ENCODE peak calls at places on chromosomes 2 and 18, in six cellular contexts. One of them, this sample, is unnamed.

GRCh38 chr2:219496781-219497494 is 1.8 kb upstream of the GMPPA start:
- DNase-seq in brain microvascular endothelial cell: no peak
- DNase-seq in body of pancreas: peak; percentile 28
- DNase-seq in iPS DF 6.9: no peak
- DNase-seq in right cardiac atrium: peak; percentile 42
- DNase-seq in heart right ventricle: peak; percentile 43
- DNase-seq in this sample: no peak

GRCh38 chr18:75895135-75895534 is 467.6 kb upstream of the SMIM21 start:
- DNase-seq in brain microvascular endothelial cell: no peak
- DNase-seq in body of pancreas: no peak
- DNase-seq in iPS DF 6.9: no peak
- DNase-seq in right cardiac atrium: no peak
- DNase-seq in heart right ventricle: no peak
- DNase-seq in this sample: no peak

GRCh38 chr2:10659898-10660568 is 29.7 kb downstream of the NOL10 start:
- DNase-seq in brain microvascular endothelial cell: peak; percentile 88
- DNase-seq in body of pancreas: peak; percentile 49
- DNase-seq in iPS DF 6.9: peak; percentile 9
- DNase-seq in right cardiac atrium: peak; percentile 42
- DNase-seq in heart right ventricle: peak; percentile 37
- DNase-seq in this sample: no peak

GRCh38 chr2:88329815-88330603 is 122.5 kb downstream of the FOXI3 start:
- DNase-seq in brain microvascular endothelial cell: peak; percentile 22
- DNase-seq in body of pancreas: no peak
- DNase-seq in iPS DF 6.9: peak; percentile 60
- DNase-seq in right cardiac atrium: no peak
- DNase-seq in heart right ventricle: no peak
- DNase-seq in this sample: no peak

GRCh38 chr2:1886405-1886992 is 142.2 kb upstream of the PXDN start:
- DNase-seq in brain microvascular endothelial cell: peak; percentile 83
- DNase-seq in body of pancreas: peak; percentile 89
- DNase-seq in iPS DF 6.9: peak; percentile 70
- DNase-seq in right cardiac atrium: peak; percentile 68
- DNase-seq in heart right ventricle: peak; percentile 65
- DNase-seq in this sample: peak; percentile 63

GRCh38 chr2:190847504-190848201 is 33.0 kb upstream of the GLS start:
- DNase-seq in brain microvascular endothelial cell: no peak
- DNase-seq in body of pancreas: no peak
- DNase-seq in iPS DF 6.9: no peak
- DNase-seq in right cardiac atrium: no peak
- DNase-seq in heart right ventricle: no peak
- DNase-seq in this sample: no peak

GRCh38 chr2:66575625-66576371 is 140.9 kb downstream of the MEIS1 start:
- DNase-seq in brain microvascular endothelial cell: no peak
- DNase-seq in body of pancreas: peak; percentile 66
- DNase-seq in iPS DF 6.9: no peak
- DNase-seq in right cardiac atrium: peak; percentile 28
- DNase-seq in heart right ventricle: peak; percentile 29
- DNase-seq in this sample: no peak

GRCh38 chr2:230824406-230824978 is 40.2 kb upstream of the ITM2C start:
- DNase-seq in brain microvascular endothelial cell: peak; percentile 65
- DNase-seq in body of pancreas: peak; percentile 56
- DNase-seq in iPS DF 6.9: peak; percentile 83
- DNase-seq in right cardiac atrium: peak; percentile 29
- DNase-seq in heart right ventricle: no peak
- DNase-seq in this sample: peak; percentile 61

GRCh38 chr2:222598611-222599010 is 57.3 kb downstream of the FARSB start:
- DNase-seq in brain microvascular endothelial cell: no peak
- DNase-seq in body of pancreas: no peak
- DNase-seq in iPS DF 6.9: no peak
- DNase-seq in right cardiac atrium: no peak
- DNase-seq in heart right ventricle: no peak
- DNase-seq in this sample: no peak

DNA sequence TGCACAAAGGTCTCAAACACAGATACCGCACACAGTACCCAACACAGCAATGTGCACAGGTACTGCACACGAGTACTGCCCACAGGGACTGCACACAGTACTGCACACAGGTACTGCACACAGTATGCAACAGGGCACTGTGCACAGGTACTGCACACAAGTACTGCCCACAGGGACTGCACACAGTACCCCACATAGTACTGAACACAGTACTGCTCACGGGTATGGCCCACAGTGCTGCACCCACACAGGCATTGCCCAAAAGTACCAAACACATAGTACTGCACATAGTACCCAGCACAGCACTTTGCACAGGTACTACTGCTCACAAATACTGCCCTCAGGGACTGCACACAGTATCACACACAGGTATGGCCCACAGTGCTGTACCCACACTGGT is 73.1 kb downstream of the ZNF236 start:
- DNase-seq in brain microvascular endothelial cell: no peak
- DNase-seq in body of pancreas: no peak
- DNase-seq in iPS DF 6.9: no peak
- DNase-seq in right cardiac atrium: no peak
- DNase-seq in heart right ventricle: no peak
- DNase-seq in this sample: no peak
- H3K4me3 ChIP-seq in brain microvascular endothelial cell: no peak overlapping the region
- H3K4me3 ChIP-seq in body of pancreas: no peak overlapping the region
- H3K4me3 ChIP-seq in iPS DF 6.9: no peak overlapping the region
- H3K4me3 ChIP-seq in right cardiac atrium: no peak overlapping the region
- H3K4me3 ChIP-seq in heart right ventricle: no peak overlapping the region
- H3K4me3 ChIP-seq in this sample: no peak overlapping the region

DNA sequence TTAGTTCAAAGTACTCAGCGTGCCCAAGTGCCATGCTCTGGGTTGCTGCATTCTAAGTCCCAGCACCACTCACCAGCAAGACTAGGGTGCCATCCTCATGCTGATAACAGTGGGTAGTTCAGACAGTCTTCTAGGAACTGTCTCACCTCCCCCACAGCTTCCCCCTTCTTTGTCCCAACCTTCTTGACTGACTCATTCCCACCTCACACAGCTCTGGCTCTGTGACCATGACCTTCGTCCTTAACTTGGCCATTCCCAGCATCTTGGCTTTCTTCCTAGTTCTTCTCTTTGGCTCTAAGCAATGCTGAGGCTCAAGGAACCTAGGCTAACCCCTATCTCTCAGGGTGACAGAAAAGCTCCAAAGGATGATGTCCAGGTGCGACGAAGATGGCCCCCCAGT is 20.0 kb upstream of the CXCR4 start:
- DNase-seq in brain microvascular endothelial cell: no peak
- DNase-seq in body of pancreas: no peak
- DNase-seq in iPS DF 6.9: no peak
- DNase-seq in right cardiac atrium: no peak
- DNase-seq in heart right ventricle: no peak
- DNase-seq in this sample: no peak
- H3K27ac ChIP-seq in brain microvascular endothelial cell: no peak overlapping the region
- H3K27ac ChIP-seq in body of pancreas: no peak overlapping the region
- H3K27ac ChIP-seq in iPS DF 6.9: no peak overlapping the region
- H3K27ac ChIP-seq in right cardiac atrium: no peak overlapping the region
- H3K27ac ChIP-seq in heart right ventricle: no peak overlapping the region
- H3K27ac ChIP-seq in this sample: peak overlapping the region; percentile 87

GRCh38 chr2:108448678-108449409 is at the start of gene GCC2:
- DNase-seq in brain microvascular endothelial cell: peak; percentile 93
- DNase-seq in body of pancreas: peak; percentile 97
- DNase-seq in iPS DF 6.9: peak; percentile 90
- DNase-seq in right cardiac atrium: peak; percentile 94
- DNase-seq in heart right ventricle: peak; percentile 94
- DNase-seq in this sample: peak; percentile 94

GRCh38 chr2:108446703-108447102 is 2.3 kb upstream of the GCC2 start:
- DNase-seq in brain microvascular endothelial cell: no peak
- DNase-seq in body of pancreas: no peak
- DNase-seq in iPS DF 6.9: no peak
- DNase-seq in right cardiac atrium: no peak
- DNase-seq in heart right ventricle: no peak
- DNase-seq in this sample: no peak

GRCh38 chr2:108451976-108452375 is 3.0 kb downstream of the GCC2 start:
- DNase-seq in brain microvascular endothelial cell: no peak
- DNase-seq in body of pancreas: no peak
- DNase-seq in iPS DF 6.9: no peak
- DNase-seq in right cardiac atrium: no peak
- DNase-seq in heart right ventricle: no peak
- DNase-seq in this sample: no peak

GRCh38 chr2:108447947-108448677 is 894 bp upstream of the GCC2 start:
- DNase-seq in brain microvascular endothelial cell: no peak
- DNase-seq in body of pancreas: no peak
- DNase-seq in iPS DF 6.9: no peak
- DNase-seq in right cardiac atrium: no peak
- DNase-seq in heart right ventricle: no peak
- DNase-seq in this sample: no peak

DNA sequence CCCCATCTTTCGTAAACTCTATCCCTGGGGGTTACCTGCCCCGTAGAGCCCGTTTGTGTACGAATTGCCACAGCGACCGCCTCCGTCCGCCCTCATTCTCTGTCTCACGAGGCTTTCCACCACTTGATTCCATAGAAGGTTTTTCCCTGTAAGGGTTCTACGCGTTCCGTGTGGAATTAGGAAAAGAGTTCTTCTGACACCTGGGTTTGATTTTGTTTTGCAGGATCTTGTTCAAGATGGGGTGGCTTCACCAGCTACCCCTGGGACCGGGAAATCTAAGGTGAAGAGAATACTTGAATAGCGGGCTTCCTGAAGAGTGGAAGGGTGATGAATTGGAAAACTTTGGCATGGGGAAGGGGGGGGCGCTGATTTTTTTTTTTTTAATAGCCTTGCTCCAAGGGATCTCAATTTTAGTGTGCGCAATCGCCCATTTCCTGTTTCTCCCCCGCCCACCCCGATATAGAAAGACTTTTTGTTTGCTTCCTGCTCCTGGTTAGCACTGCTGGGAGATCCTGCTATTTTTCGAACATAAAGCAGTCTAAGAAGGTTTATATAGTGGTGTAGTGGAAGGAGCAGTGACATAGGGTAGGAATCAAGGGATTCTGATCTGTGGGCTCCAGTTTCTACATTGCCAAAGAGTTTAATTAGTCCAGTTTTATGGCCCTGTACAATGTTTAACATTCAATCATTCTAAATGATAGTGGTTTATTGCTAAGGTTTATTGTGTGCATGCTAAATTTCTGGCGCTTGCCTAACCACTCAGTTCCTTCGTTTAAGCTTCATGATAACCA is 599 bp downstream of the GCC2 start:
- DNase-seq in brain microvascular endothelial cell: peak; percentile 25
- DNase-seq in body of pancreas: peak; percentile 40
- DNase-seq in iPS DF 6.9: no peak
- DNase-seq in right cardiac atrium: no peak
- DNase-seq in heart right ventricle: no peak
- DNase-seq in this sample: peak; percentile 27
- H3K4me3 ChIP-seq in brain microvascular endothelial cell: peak overlapping the region; percentile 94
- H3K4me3 ChIP-seq in body of pancreas: peak overlapping the region; percentile 90
- H3K4me3 ChIP-seq in iPS DF 6.9: peak overlapping the region; percentile 53
- H3K4me3 ChIP-seq in right cardiac atrium: peak overlapping the region; percentile 73
- H3K4me3 ChIP-seq in heart right ventricle: peak overlapping the region; percentile 55
- H3K4me3 ChIP-seq in this sample: peak overlapping the region; percentile 79

DNA sequence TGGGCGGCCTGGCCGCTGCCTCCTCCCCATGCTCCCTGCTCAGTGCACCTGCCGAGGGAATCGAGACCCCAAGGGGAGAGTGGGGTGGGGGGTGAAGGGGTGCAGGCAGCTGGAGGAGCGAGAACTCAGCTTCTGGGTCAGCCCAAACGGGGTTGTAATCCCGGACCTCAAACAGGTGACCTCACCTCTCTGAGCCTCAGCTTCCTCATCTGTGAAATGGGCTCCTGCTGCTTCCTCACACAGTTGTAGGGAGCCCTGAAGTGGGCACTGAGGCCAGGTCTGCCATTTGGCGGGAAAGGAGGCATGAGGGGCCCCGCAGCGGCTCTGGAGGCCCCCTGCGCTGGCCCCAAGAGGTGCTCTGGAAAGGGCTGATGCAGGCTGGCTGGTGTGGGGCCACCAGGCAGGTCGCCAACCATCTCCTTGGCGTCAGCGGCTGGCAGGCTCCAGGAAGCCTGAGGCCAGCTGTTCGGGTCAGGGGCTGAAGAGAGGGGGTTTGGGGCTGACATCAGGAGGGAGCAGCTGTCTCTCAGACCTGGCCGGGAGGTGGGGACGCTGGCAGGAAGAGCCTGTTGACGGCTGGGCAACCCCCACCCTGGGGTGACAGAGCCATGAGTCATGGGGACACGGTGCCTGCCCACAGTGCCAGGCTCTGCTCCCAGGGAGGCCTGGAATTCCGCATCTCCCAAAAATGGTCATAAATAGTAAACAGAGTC is 4.9 kb downstream of the KLHL30 start:
- DNase-seq in brain microvascular endothelial cell: no peak
- DNase-seq in body of pancreas: no peak
- DNase-seq in iPS DF 6.9: no peak
- DNase-seq in right cardiac atrium: peak; percentile 55
- DNase-seq in heart right ventricle: no peak
- DNase-seq in this sample: no peak
- H3K27ac ChIP-seq in brain microvascular endothelial cell: no peak overlapping the region
- H3K27ac ChIP-seq in body of pancreas: no peak overlapping the region
- H3K27ac ChIP-seq in iPS DF 6.9: no peak overlapping the region
- H3K27ac ChIP-seq in right cardiac atrium: peak overlapping the region; percentile 8
- H3K27ac ChIP-seq in heart right ventricle: no peak overlapping the region
- H3K27ac ChIP-seq in this sample: no peak overlapping the region

This sample was measured in tibial nerve.